ENCODE peak calls at places on chromosomes 3 and 15, in six cellular contexts. O is spleen; N is cardiac fibroblast; Q is GM19239; I is stimulated activated CD4-positive, alpha-beta T cell treated with anti-CD3 and anti-CD28 coated beads, Interleukin-1b, Interleukin-23, amount 100 ng/mL, for 4 hours; X is NCI-H2081. U is an unnamed sample.

GRCh38 chr3:71421820-71422566 is 161.5 kb downstream of the FOXP1 start:
- DNase-seq in O (peak), N (no peak), Q (peak), I (no peak), X (no peak), U (no peak)

GRCh38 chr3:124351430-124352142 is 359.7 kb upstream of the ROPN1 start:
- DNase-seq in O (no peak), N (peak), Q (peak), I (no peak), X (peak), U (peak)

GRCh38 chr15:68431037-68431791 is 749 bp downstream of the ITGA11 start:
- DNase-seq in O (no peak), N (peak), Q (no peak), I (no peak), X (no peak), U (no peak)

GRCh38 chr3:183006396-183007002 is 26.2 kb upstream of the DCUN1D1 start:
- DNase-seq in O (no peak), N (no peak), Q (no peak), I (no peak), X (no peak), U (no peak)

GRCh38 chr3:24496529-24497482 is 2.2 kb upstream of the THRB start:
- DNase-seq in O (peak), N (peak), Q (peak), I (no peak), X (no peak), U (peak)

GRCh38 chr3:4687167-4687566 is 194.0 kb downstream of the ITPR1 start:
- DNase-seq in O (no peak), N (peak), Q (no peak), I (no peak), X (no peak), U (no peak)

GRCh38 chr15:67120839-67121540 is 55.6 kb downstream of the SMAD3 start:
- DNase-seq in O (peak), N (peak), Q (no peak), I (peak), X (no peak), U (peak)

GRCh38 chr3:15820911-15821310 is 23.1 kb upstream of the ANKRD28 start:
- DNase-seq in O (no peak), N (no peak), Q (no peak), I (no peak), X (no peak), U (peak)

GRCh38 chr3:151584603-151585002 is 123.7 kb upstream of the IGSF10 start:
- DNase-seq in O (no peak), N (no peak), Q (no peak), I (no peak), X (no peak), U (peak)

GRCh38 chr3:196159952-196160804 is 51.0 kb downstream of the ZDHHC19 start:
- DNase-seq in O (peak), N (peak), Q (peak), I (no peak), X (no peak), U (peak)

GRCh38 chr3:59820352-59820934 is 770.6 kb upstream of the CFAP20DC start:
- DNase-seq in O (no peak), N (no peak), Q (no peak), I (no peak), X (no peak), U (peak)

GRCh38 chr3:133840055-133840737 is 34.6 kb downstream of the SRPRB start:
- DNase-seq in O (no peak), N (no peak), Q (no peak), I (no peak), X (no peak), U (no peak)

GRCh38 chr3:184691397-184692131 is 20.3 kb downstream of the MAGEF1 start:
- DNase-seq in O (peak), N (peak), Q (no peak), I (no peak), X (no peak), U (no peak)

GRCh38 chr3:194431553-194431952 is 32.5 kb upstream of the GP5 start:
- DNase-seq in O (no peak), N (no peak), Q (no peak), I (no peak), X (no peak), U (no peak)

GRCh38 chr15:59751552-59752413 is 62.7 kb upstream of the BNIP2 start:
- DNase-seq in O (no peak), N (peak), Q (no peak), I (no peak), X (no peak), U (peak)

GRCh38 chr3:11381563-11381962 is 109.4 kb downstream of the ATG7 start:
- DNase-seq in O (no peak), N (peak), Q (no peak), I (no peak), X (peak), U (no peak)

GRCh38 chr15:59174161-59174845 is 32.3 kb upstream of the LDHAL6B start:
- DNase-seq in O (no peak), N (no peak), Q (no peak), I (no peak), X (no peak), U (peak)

GRCh38 chr3:127694467-127695215 is 21.9 kb downstream of the ABTB1 start:
- DNase-seq in O (peak), N (no peak), Q (no peak), I (no peak), X (peak), U (no peak)

GRCh38 chr3:157104521-157104920 is 55.4 kb downstream of the CCNL1 start:
- DNase-seq in O (no peak), N (no peak), Q (no peak), I (no peak), X (no peak), U (peak)

GRCh38 chr3:16864610-16865313 is 20.0 kb upstream of the PLCL2 start:
- DNase-seq in O (no peak), N (peak), Q (no peak), I (no peak), X (no peak), U (peak)

GRCh38 chr3:159964166-159964973 is 24.3 kb upstream of the IL12A start:
- DNase-seq in O (no peak), N (peak), Q (peak), I (no peak), X (no peak), U (peak)

GRCh38 chr15:22980189-22981136 is at the start of gene CYFIP1:
- DNase-seq in O (peak), N (peak), Q (peak), I (peak), X (peak), U (peak)

GRCh38 chr3:32817195-32817560 is 619 bp upstream of the TRIM71 start:
- DNase-seq in O (no peak), N (no peak), Q (no peak), I (peak), X (no peak), U (no peak)

GRCh38 chr3:194673761-194674160 is 1.8 kb upstream of the LSG1 start:
- DNase-seq in O (no peak), N (peak), Q (no peak), I (no peak), X (no peak), U (no peak)

GRCh38 chr3:49841126-49841525 is 15.2 kb downstream of the TRAIP start:
- DNase-seq in O (no peak), N (peak), Q (no peak), I (no peak), X (no peak), U (peak)

GRCh38 chr3:34132069-34132677 is 333.7 kb downstream of the PDCD6IP start:
- DNase-seq in O (no peak), N (peak), Q (no peak), I (no peak), X (no peak), U (no peak)

GRCh38 chr15:32659340-32659831 is 17.9 kb downstream of the SCG5 start:
- DNase-seq in O (no peak), N (peak), Q (no peak), I (no peak), X (peak), U (peak)

GRCh38 chr15:41930221-41930866 is 36.5 kb upstream of the SPTBN5 start:
- DNase-seq in O (no peak), N (peak), Q (no peak), I (no peak), X (no peak), U (peak)

GRCh38 chr3:126270145-126270811 is 86.9 kb downstream of the KLF15 start:
- DNase-seq in O (no peak), N (peak), Q (no peak), I (no peak), X (no peak), U (no peak)

GRCh38 chr3:156826896-156827882 is 1.0 kb downstream of the LEKR1 start:
- DNase-seq in O (no peak), N (no peak), Q (no peak), I (no peak), X (no peak), U (no peak)

GRCh38 chr15:68348064-68348463 is 70.5 kb downstream of the FEM1B start:
- DNase-seq in O (no peak), N (no peak), Q (no peak), I (peak), X (no peak), U (no peak)

GRCh38 chr15:93583533-93583932 is 494.5 kb upstream of the RGMA start:
- DNase-seq in O (no peak), N (no peak), Q (no peak), I (no peak), X (no peak), U (no peak)

GRCh38 chr3:38565339-38566214 is 69.4 kb downstream of the EXOG start:
- DNase-seq in O (peak), N (no peak), Q (no peak), I (no peak), X (no peak), U (no peak)

GRCh38 chr3:190721330-190721729 is 141.2 kb downstream of the GMNC start:
- DNase-seq in O (no peak), N (no peak), Q (peak), I (no peak), X (no peak), U (no peak)